ENCODE peak calls at places on chromosome 7, in eight cellular contexts. One of them, this sample, is unnamed.

GRCh38 chr7:85068796-85069195 is 118.1 kb downstream of the SEMA3D start:
- DNase-seq in NCI-H460: peak
- DNase-seq in lung: no peak
- DNase-seq in MG63: no peak
- DNase-seq in CD4-positive, alpha-beta memory T cell: no peak
- DNase-seq in NCI-H2107: no peak
- DNase-seq in T-helper 9 cell: no peak
- DNase-seq in transverse colon: no peak
- DNase-seq in this sample: no peak

GRCh38 chr7:18941197-18941596 is 176.2 kb downstream of the TWIST1 start:
- DNase-seq in NCI-H460: no peak
- DNase-seq in lung: no peak
- DNase-seq in MG63: no peak
- DNase-seq in CD4-positive, alpha-beta memory T cell: no peak
- DNase-seq in NCI-H2107: no peak
- DNase-seq in T-helper 9 cell: no peak
- DNase-seq in transverse colon: no peak
- DNase-seq in this sample: no peak

GRCh38 chr7:107667341-107667740 is 6.7 kb downstream of the SLC26A4 start:
- DNase-seq in NCI-H460: no peak
- DNase-seq in lung: no peak
- DNase-seq in MG63: no peak
- DNase-seq in CD4-positive, alpha-beta memory T cell: no peak
- DNase-seq in NCI-H2107: no peak
- DNase-seq in T-helper 9 cell: no peak
- DNase-seq in transverse colon: no peak
- DNase-seq in this sample: no peak

GRCh38 chr7:91088156-91088555 is 176.1 kb upstream of the FZD1 start:
- DNase-seq in NCI-H460: no peak
- DNase-seq in lung: no peak
- DNase-seq in MG63: no peak
- DNase-seq in CD4-positive, alpha-beta memory T cell: no peak
- DNase-seq in NCI-H2107: no peak
- DNase-seq in T-helper 9 cell: no peak
- DNase-seq in transverse colon: no peak
- DNase-seq in this sample: no peak

GRCh38 chr7:70230761-70231160 is 632.5 kb downstream of the AUTS2 start:
- DNase-seq in NCI-H460: no peak
- DNase-seq in lung: no peak
- DNase-seq in MG63: no peak
- DNase-seq in CD4-positive, alpha-beta memory T cell: no peak
- DNase-seq in NCI-H2107: no peak
- DNase-seq in T-helper 9 cell: no peak
- DNase-seq in transverse colon: no peak
- DNase-seq in this sample: no peak

GRCh38 chr7:24843821-24844449 is 86.7 kb upstream of the GSDME start:
- DNase-seq in NCI-H460: no peak
- DNase-seq in lung: no peak
- DNase-seq in MG63: no peak
- DNase-seq in CD4-positive, alpha-beta memory T cell: no peak
- DNase-seq in NCI-H2107: no peak
- DNase-seq in T-helper 9 cell: no peak
- DNase-seq in transverse colon: no peak
- DNase-seq in this sample: no peak

GRCh38 chr7:116211006-116211912 is 920 bp downstream of the TES start:
- DNase-seq in NCI-H460: peak
- DNase-seq in lung: peak
- DNase-seq in MG63: peak
- DNase-seq in CD4-positive, alpha-beta memory T cell: peak
- DNase-seq in NCI-H2107: no peak
- DNase-seq in T-helper 9 cell: peak
- DNase-seq in transverse colon: peak
- DNase-seq in this sample: no peak

GRCh38 chr7:73969991-73970390 is 58.0 kb upstream of the ELN start:
- DNase-seq in NCI-H460: no peak
- DNase-seq in lung: no peak
- DNase-seq in MG63: no peak
- DNase-seq in CD4-positive, alpha-beta memory T cell: no peak
- DNase-seq in NCI-H2107: no peak
- DNase-seq in T-helper 9 cell: no peak
- DNase-seq in transverse colon: no peak
- DNase-seq in this sample: no peak

GRCh38 chr7:44673324-44673723 is 66.9 kb downstream of the OGDH start:
- DNase-seq in NCI-H460: no peak
- DNase-seq in lung: no peak
- DNase-seq in MG63: no peak
- DNase-seq in CD4-positive, alpha-beta memory T cell: no peak
- DNase-seq in NCI-H2107: no peak
- DNase-seq in T-helper 9 cell: no peak
- DNase-seq in transverse colon: no peak
- DNase-seq in this sample: no peak

GRCh38 chr7:139108256-139109187 is 998 bp downstream of the ZC3HAV1 start:
- DNase-seq in NCI-H460: no peak
- DNase-seq in lung: peak
- DNase-seq in MG63: no peak
- DNase-seq in CD4-positive, alpha-beta memory T cell: no peak
- DNase-seq in NCI-H2107: no peak
- DNase-seq in T-helper 9 cell: no peak
- DNase-seq in transverse colon: peak
- DNase-seq in this sample: no peak

GRCh38 chr7:138170298-138170697 is 94.0 kb downstream of the AKR1D1 start:
- DNase-seq in NCI-H460: no peak
- DNase-seq in lung: no peak
- DNase-seq in MG63: no peak
- DNase-seq in CD4-positive, alpha-beta memory T cell: no peak
- DNase-seq in NCI-H2107: no peak
- DNase-seq in T-helper 9 cell: no peak
- DNase-seq in transverse colon: no peak
- DNase-seq in this sample: no peak

GRCh38 chr7:157555308-157555707 is 218.5 kb downstream of the DNAJB6 start:
- DNase-seq in NCI-H460: no peak
- DNase-seq in lung: no peak
- DNase-seq in MG63: peak
- DNase-seq in CD4-positive, alpha-beta memory T cell: no peak
- DNase-seq in NCI-H2107: no peak
- DNase-seq in T-helper 9 cell: no peak
- DNase-seq in transverse colon: peak
- DNase-seq in this sample: no peak

GRCh38 chr7:95472521-95473160 is 13.1 kb upstream of the ASB4 start:
- DNase-seq in NCI-H460: no peak
- DNase-seq in lung: no peak
- DNase-seq in MG63: peak
- DNase-seq in CD4-positive, alpha-beta memory T cell: no peak
- DNase-seq in NCI-H2107: no peak
- DNase-seq in T-helper 9 cell: no peak
- DNase-seq in transverse colon: no peak
- DNase-seq in this sample: no peak

GRCh38 chr7:133822816-133823552 is 304.2 kb upstream of the LRGUK start:
- DNase-seq in NCI-H460: no peak
- DNase-seq in lung: no peak
- DNase-seq in MG63: no peak
- DNase-seq in CD4-positive, alpha-beta memory T cell: no peak
- DNase-seq in NCI-H2107: no peak
- DNase-seq in T-helper 9 cell: no peak
- DNase-seq in transverse colon: no peak
- DNase-seq in this sample: no peak

GRCh38 chr7:132618271-132618955 is 42.1 kb upstream of the PLXNA4 start:
- DNase-seq in NCI-H460: no peak
- DNase-seq in lung: no peak
- DNase-seq in MG63: no peak
- DNase-seq in CD4-positive, alpha-beta memory T cell: no peak
- DNase-seq in NCI-H2107: no peak
- DNase-seq in T-helper 9 cell: no peak
- DNase-seq in transverse colon: no peak
- DNase-seq in this sample: no peak

This sample was measured in NCI-H524 treated with DMSO at 0.1 percent for 48 hours.